ENCODE peak calls at places on chromosomes 2 and 18, in six cellular contexts. One of them, this sample, is unnamed.

GRCh38 chr2:218277921-218278320 is 7.6 kb downstream of the PNKD start:
- DNase-seq in NCI-H446 treated with DMSO at 0.1 percent for 48 hours: no peak
- DNase-seq in retina: no peak
- DNase-seq in M059J: no peak
- DNase-seq in IMR-90: no peak
- DNase-seq in iPS DF 19.7: no peak
- DNase-seq in this sample: no peak

GRCh38 chr18:57436193-57436964 is 1.2 kb downstream of the ONECUT2 start:
- DNase-seq in NCI-H446 treated with DMSO at 0.1 percent for 48 hours: no peak
- DNase-seq in M059J: no peak
- DNase-seq in IMR-90: no peak
- DNase-seq in iPS DF 19.7: no peak
- DNase-seq in retina: peak; percentile 60
- DNase-seq in this sample: no peak

GRCh38 chr2:36538345-36538744 is 59.6 kb downstream of the FEZ2 start:
- DNase-seq in IMR-90: no peak
- DNase-seq in retina: no peak
- DNase-seq in M059J: peak; percentile 38
- DNase-seq in iPS DF 19.7: no peak
- DNase-seq in NCI-H446 treated with DMSO at 0.1 percent for 48 hours: no peak
- DNase-seq in this sample: no peak

GRCh38 chr2:130871843-130872242 is 35.1 kb downstream of the ARHGEF4 start:
- DNase-seq in M059J: no peak
- DNase-seq in NCI-H446 treated with DMSO at 0.1 percent for 48 hours: no peak
- DNase-seq in retina: no peak
- DNase-seq in IMR-90: no peak
- DNase-seq in iPS DF 19.7: no peak
- DNase-seq in this sample: no peak

GRCh38 chr2:183709829-183710228 is 585.6 kb downstream of the NUP35 start:
- DNase-seq in M059J: no peak
- DNase-seq in retina: no peak
- DNase-seq in iPS DF 19.7: no peak
- DNase-seq in IMR-90: no peak
- DNase-seq in NCI-H446 treated with DMSO at 0.1 percent for 48 hours: no peak
- DNase-seq in this sample: peak; percentile 1

GRCh38 chr2:46873632-46874068 is 42.0 kb downstream of the MCFD2 start:
- DNase-seq in iPS DF 19.7: no peak
- DNase-seq in retina: no peak
- DNase-seq in IMR-90: peak; percentile 98
- DNase-seq in NCI-H446 treated with DMSO at 0.1 percent for 48 hours: no peak
- DNase-seq in M059J: peak; percentile 96
- DNase-seq in this sample: no peak

GRCh38 chr2:159042115-159042850 is 73.8 kb downstream of the TANC1 start:
- DNase-seq in retina: no peak
- DNase-seq in IMR-90: no peak
- DNase-seq in M059J: no peak
- DNase-seq in NCI-H446 treated with DMSO at 0.1 percent for 48 hours: peak; percentile 21
- DNase-seq in iPS DF 19.7: no peak
- DNase-seq in this sample: no peak

GRCh38 chr2:241049739-241050623 is 51.6 kb downstream of the SNED1 start:
- DNase-seq in NCI-H446 treated with DMSO at 0.1 percent for 48 hours: no peak
- DNase-seq in M059J: no peak
- DNase-seq in iPS DF 19.7: no peak
- DNase-seq in retina: no peak
- DNase-seq in IMR-90: no peak
- DNase-seq in this sample: no peak

GRCh38 chr2:105765415-105766299 is 20.9 kb downstream of the NCK2 start:
- DNase-seq in NCI-H446 treated with DMSO at 0.1 percent for 48 hours: no peak
- DNase-seq in iPS DF 19.7: no peak
- DNase-seq in M059J: no peak
- DNase-seq in retina: no peak
- DNase-seq in IMR-90: no peak
- DNase-seq in this sample: no peak

GRCh38 chr2:190649798-190650390 is 1.0 kb downstream of the NAB1 start:
- DNase-seq in iPS DF 19.7: no peak
- DNase-seq in IMR-90: peak; percentile 43
- DNase-seq in retina: no peak
- DNase-seq in NCI-H446 treated with DMSO at 0.1 percent for 48 hours: peak; percentile 27
- DNase-seq in M059J: peak; percentile 53
- DNase-seq in this sample: no peak

GRCh38 chr2:168025487-168026203 is 221.8 kb downstream of the STK39 start:
- DNase-seq in IMR-90: no peak
- DNase-seq in M059J: peak; percentile 7
- DNase-seq in iPS DF 19.7: no peak
- DNase-seq in retina: no peak
- DNase-seq in NCI-H446 treated with DMSO at 0.1 percent for 48 hours: no peak
- DNase-seq in this sample: no peak

This sample was measured in iPS DF 6.9.